ENCODE peak calls at places on chromosomes 6 and 20, in seven cellular contexts. One of them, this sample, is unnamed.

GRCh38 chr6:150998992-150999975 is 133.8 kb downstream of the MTHFD1L start:
- DNase-seq in H1: no peak
- DNase-seq in H9: no peak
- DNase-seq in neuronal stem cell: no peak
- DNase-seq in mesenchymal stem cell: peak; percentile 43
- DNase-seq in IMR-90: no peak
- DNase-seq in mesendoderm: no peak
- DNase-seq in this sample: no peak

GRCh38 chr20:31602779-31603441 is 2.2 kb upstream of the ID1 start:
- DNase-seq in neuronal stem cell: no peak
- DNase-seq in mesenchymal stem cell: peak; percentile 97
- DNase-seq in H1: no peak
- DNase-seq in IMR-90: peak; percentile 89
- DNase-seq in mesendoderm: no peak
- DNase-seq in H9: no peak
- DNase-seq in this sample: peak; percentile 49

GRCh38 chr6:122548281-122548680 is 61.9 kb upstream of the PKIB start:
- DNase-seq in IMR-90: no peak
- DNase-seq in neuronal stem cell: no peak
- DNase-seq in H1: no peak
- DNase-seq in mesenchymal stem cell: no peak
- DNase-seq in mesendoderm: no peak
- DNase-seq in H9: no peak
- DNase-seq in this sample: no peak

GRCh38 chr20:11912013-11912663 is 5.6 kb upstream of the BTBD3 start:
- DNase-seq in mesendoderm: peak; percentile 26
- DNase-seq in neuronal stem cell: no peak
- DNase-seq in H9: no peak
- DNase-seq in mesenchymal stem cell: no peak
- DNase-seq in H1: no peak
- DNase-seq in IMR-90: no peak
- DNase-seq in this sample: no peak

GRCh38 chr20:431012-431904 is 23.2 kb downstream of the RBCK1 start:
- DNase-seq in IMR-90: peak; percentile 68
- DNase-seq in mesendoderm: peak; percentile 87
- DNase-seq in H1: no peak
- DNase-seq in mesenchymal stem cell: peak; percentile 79
- DNase-seq in H9: peak; percentile 81
- DNase-seq in neuronal stem cell: peak; percentile 43
- DNase-seq in this sample: peak; percentile 55

GRCh38 chr6:1770435-1770843 is 160.7 kb downstream of the FOXC1 start:
- DNase-seq in H9: no peak
- DNase-seq in IMR-90: peak; percentile 37
- DNase-seq in H1: no peak
- DNase-seq in mesendoderm: no peak
- DNase-seq in neuronal stem cell: no peak
- DNase-seq in mesenchymal stem cell: no peak
- DNase-seq in this sample: no peak

GRCh38 chr6:119535332-119535731 is 185.8 kb upstream of the MAN1A1 start:
- DNase-seq in neuronal stem cell: no peak
- DNase-seq in H9: no peak
- DNase-seq in mesendoderm: no peak
- DNase-seq in IMR-90: no peak
- DNase-seq in H1: no peak
- DNase-seq in mesenchymal stem cell: no peak
- DNase-seq in this sample: no peak

GRCh38 chr20:34143951-34144350 is 31.9 kb upstream of the EIF2S2 start:
- DNase-seq in IMR-90: peak; percentile 10
- DNase-seq in mesenchymal stem cell: peak; percentile 71
- DNase-seq in H1: no peak
- DNase-seq in H9: no peak
- DNase-seq in neuronal stem cell: no peak
- DNase-seq in mesendoderm: no peak
- DNase-seq in this sample: peak; percentile 41

GRCh38 chr6:68237205-68237604 is 397.9 kb upstream of the ADGRB3 start:
- DNase-seq in mesendoderm: no peak
- DNase-seq in H9: no peak
- DNase-seq in neuronal stem cell: no peak
- DNase-seq in mesenchymal stem cell: no peak
- DNase-seq in IMR-90: no peak
- DNase-seq in H1: no peak
- DNase-seq in this sample: no peak

GRCh38 chr20:61673152-61673551 is 392.5 kb downstream of the TAF4 start:
- DNase-seq in neuronal stem cell: no peak
- DNase-seq in IMR-90: no peak
- DNase-seq in mesenchymal stem cell: no peak
- DNase-seq in H9: no peak
- DNase-seq in mesendoderm: no peak
- DNase-seq in H1: no peak
- DNase-seq in this sample: no peak

GRCh38 chr6:44056392-44057237 is 70.6 kb downstream of the MRPL14 start:
- DNase-seq in neuronal stem cell: no peak
- DNase-seq in mesendoderm: no peak
- DNase-seq in IMR-90: peak; percentile 90
- DNase-seq in mesenchymal stem cell: no peak
- DNase-seq in H1: no peak
- DNase-seq in H9: no peak
- DNase-seq in this sample: no peak

GRCh38 chr20:24915440-24915839 is 33.6 kb upstream of the CST7 start:
- DNase-seq in IMR-90: no peak
- DNase-seq in mesendoderm: no peak
- DNase-seq in mesenchymal stem cell: no peak
- DNase-seq in neuronal stem cell: no peak
- DNase-seq in H9: no peak
- DNase-seq in H1: peak; percentile 30
- DNase-seq in this sample: no peak

GRCh38 chr6:105179244-105180065 is at the start of gene POPDC3:
- DNase-seq in mesenchymal stem cell: peak; percentile 62
- DNase-seq in mesendoderm: peak; percentile 69
- DNase-seq in neuronal stem cell: peak; percentile 48
- DNase-seq in IMR-90: peak; percentile 53
- DNase-seq in H1: peak; percentile 79
- DNase-seq in H9: peak; percentile 70
- DNase-seq in this sample: peak; percentile 71

GRCh38 chr6:155154158-155154830 is 109.5 kb upstream of the CLDN20 start:
- DNase-seq in H1: no peak
- DNase-seq in IMR-90: peak; percentile 96
- DNase-seq in H9: no peak
- DNase-seq in neuronal stem cell: no peak
- DNase-seq in mesenchymal stem cell: peak; percentile 91
- DNase-seq in mesendoderm: peak; percentile 45
- DNase-seq in this sample: peak; percentile 56

GRCh38 chr20:38057351-38057972 is 23.9 kb downstream of the RPRD1B start:
- DNase-seq in neuronal stem cell: peak; percentile 89
- DNase-seq in H9: peak; percentile 79
- DNase-seq in H1: peak; percentile 92
- DNase-seq in IMR-90: peak; percentile 67
- DNase-seq in mesenchymal stem cell: peak; percentile 81
- DNase-seq in mesendoderm: peak; percentile 87
- DNase-seq in this sample: peak; percentile 69

GRCh38 chr6:169621311-169621710 is 80.5 kb downstream of the WDR27 start:
- DNase-seq in H1: no peak
- DNase-seq in H9: no peak
- DNase-seq in neuronal stem cell: no peak
- DNase-seq in mesenchymal stem cell: no peak
- DNase-seq in IMR-90: no peak
- DNase-seq in mesendoderm: no peak
- DNase-seq in this sample: no peak
- H3K23ac ChIP-seq in H1: no peak overlapping the region
- H3K23ac ChIP-seq in H9: no peak overlapping the region
- H3K23ac ChIP-seq in neuronal stem cell: no peak overlapping the region
- H3K23ac ChIP-seq in mesenchymal stem cell: no peak overlapping the region
- H3K23ac ChIP-seq in IMR-90: no peak overlapping the region
- H3K23ac ChIP-seq in mesendoderm: no peak overlapping the region
- H3K23ac ChIP-seq in this sample: peak overlapping the region; percentile 31

GRCh38 chr20:35173576-35174192 is 1.8 kb downstream of the PROCR start:
- DNase-seq in neuronal stem cell: no peak
- DNase-seq in mesendoderm: no peak
- DNase-seq in H1: no peak
- DNase-seq in H9: no peak
- DNase-seq in IMR-90: no peak
- DNase-seq in mesenchymal stem cell: no peak
- DNase-seq in this sample: no peak

GRCh38 chr20:35172434-35172806 is 548 bp downstream of the PROCR start:
- DNase-seq in H1: no peak
- DNase-seq in IMR-90: no peak
- DNase-seq in mesendoderm: no peak
- DNase-seq in H9: no peak
- DNase-seq in mesenchymal stem cell: no peak
- DNase-seq in neuronal stem cell: no peak
- DNase-seq in this sample: no peak

GRCh38 chr20:35176132-35176531 is 4.3 kb downstream of the PROCR start:
- DNase-seq in IMR-90: no peak
- DNase-seq in H9: no peak
- DNase-seq in mesenchymal stem cell: no peak
- DNase-seq in H1: no peak
- DNase-seq in mesendoderm: no peak
- DNase-seq in neuronal stem cell: no peak
- DNase-seq in this sample: no peak

GRCh38 chr20:35171753-35172433 is at the start of gene PROCR:
- DNase-seq in H9: peak; percentile 92
- DNase-seq in mesenchymal stem cell: peak; percentile 93
- DNase-seq in H1: peak; percentile 79
- DNase-seq in neuronal stem cell: peak; percentile 23
- DNase-seq in mesendoderm: peak; percentile 94
- DNase-seq in IMR-90: peak; percentile 90
- DNase-seq in this sample: peak; percentile 79

DNA sequence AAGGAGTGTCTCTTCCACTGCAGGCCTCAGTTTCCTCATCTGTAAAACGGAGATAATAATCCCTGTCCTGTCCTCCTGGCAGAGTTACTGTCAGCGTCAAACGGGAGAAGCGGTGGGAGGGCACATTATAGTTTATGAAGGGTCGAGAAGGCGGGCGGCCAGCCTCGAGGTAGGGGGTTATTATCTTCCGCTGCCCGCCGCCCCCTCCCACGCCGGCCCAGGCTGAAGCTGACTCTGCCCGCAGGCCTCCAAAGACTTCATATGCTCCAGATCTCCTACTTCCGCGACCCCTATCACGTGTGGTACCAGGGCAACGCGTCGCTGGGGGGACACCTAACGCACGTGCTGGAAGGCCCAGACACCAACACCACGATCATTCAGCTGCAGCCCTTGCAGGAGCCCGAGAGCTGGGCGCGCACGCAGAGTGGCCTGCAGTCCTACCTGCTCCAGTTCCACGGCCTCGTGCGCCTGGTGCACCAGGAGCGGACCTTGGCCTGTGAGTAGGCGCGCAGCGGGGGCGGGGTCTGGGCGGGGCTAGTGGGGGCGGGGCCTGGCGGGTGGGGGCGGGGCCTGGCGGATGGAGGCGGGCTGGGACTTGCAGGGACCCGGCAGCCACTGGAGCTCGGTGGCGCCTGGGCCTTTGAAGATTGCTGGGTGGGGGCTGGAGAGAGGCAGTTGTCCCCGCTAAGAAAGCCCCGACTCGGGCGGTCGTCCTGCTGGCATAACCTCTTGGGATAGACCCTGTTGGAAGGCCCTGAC is 2.8 kb downstream of the PROCR start:
- DNase-seq in H1: peak; percentile 74
- DNase-seq in IMR-90: no peak
- DNase-seq in mesenchymal stem cell: no peak
- DNase-seq in neuronal stem cell: no peak
- DNase-seq in H9: peak; percentile 89
- DNase-seq in mesendoderm: peak; percentile 49
- DNase-seq in this sample: peak; percentile 4
- H3K23ac ChIP-seq in H1: no peak overlapping the region
- H3K23ac ChIP-seq in IMR-90: no peak overlapping the region
- H3K23ac ChIP-seq in mesenchymal stem cell: no peak overlapping the region
- H3K23ac ChIP-seq in neuronal stem cell: peak overlapping the region; percentile 10
- H3K23ac ChIP-seq in H9: no peak overlapping the region
- H3K23ac ChIP-seq in mesendoderm: no peak overlapping the region
- H3K23ac ChIP-seq in this sample: no peak overlapping the region

GRCh38 chr6:156650896-156651295 is 126.3 kb upstream of the ARID1B start:
- DNase-seq in H9: no peak
- DNase-seq in H1: no peak
- DNase-seq in mesenchymal stem cell: no peak
- DNase-seq in neuronal stem cell: no peak
- DNase-seq in mesendoderm: no peak
- DNase-seq in IMR-90: no peak
- DNase-seq in this sample: no peak

GRCh38 chr6:156655267-156655918 is 121.8 kb upstream of the ARID1B start:
- DNase-seq in mesenchymal stem cell: no peak
- DNase-seq in neuronal stem cell: no peak
- DNase-seq in mesendoderm: peak; percentile 22
- DNase-seq in IMR-90: no peak
- DNase-seq in H1: peak; percentile 68
- DNase-seq in H9: peak; percentile 67
- DNase-seq in this sample: no peak

GRCh38 chr6:156647440-156647839 is 129.7 kb upstream of the ARID1B start:
- DNase-seq in neuronal stem cell: no peak
- DNase-seq in H9: no peak
- DNase-seq in mesendoderm: no peak
- DNase-seq in IMR-90: no peak
- DNase-seq in H1: no peak
- DNase-seq in mesenchymal stem cell: no peak
- DNase-seq in this sample: no peak

GRCh38 chr6:156651438-156651837 is 125.7 kb upstream of the ARID1B start:
- DNase-seq in H1: no peak
- DNase-seq in mesenchymal stem cell: no peak
- DNase-seq in H9: no peak
- DNase-seq in neuronal stem cell: no peak
- DNase-seq in IMR-90: no peak
- DNase-seq in mesendoderm: no peak
- DNase-seq in this sample: no peak

GRCh38 chr6:156652231-156652750 is 124.9 kb upstream of the ARID1B start:
- DNase-seq in H1: no peak
- DNase-seq in neuronal stem cell: no peak
- DNase-seq in mesendoderm: no peak
- DNase-seq in mesenchymal stem cell: no peak
- DNase-seq in H9: no peak
- DNase-seq in IMR-90: no peak
- DNase-seq in this sample: no peak
- H3K23ac ChIP-seq in H1: no peak overlapping the region
- H3K23ac ChIP-seq in neuronal stem cell: no peak overlapping the region
- H3K23ac ChIP-seq in mesendoderm: no peak overlapping the region
- H3K23ac ChIP-seq in mesenchymal stem cell: no peak overlapping the region
- H3K23ac ChIP-seq in H9: no peak overlapping the region
- H3K23ac ChIP-seq in IMR-90: no peak overlapping the region
- H3K23ac ChIP-seq in this sample: no peak overlapping the region

GRCh38 chr6:159093608-159094443 is 49.0 kb upstream of the TAGAP start:
- DNase-seq in IMR-90: no peak
- DNase-seq in H1: peak; percentile 22
- DNase-seq in mesenchymal stem cell: no peak
- DNase-seq in mesendoderm: no peak
- DNase-seq in H9: no peak
- DNase-seq in neuronal stem cell: no peak
- DNase-seq in this sample: no peak

GRCh38 chr6:159094444-159095252 is 49.9 kb upstream of the TAGAP start:
- DNase-seq in mesendoderm: no peak
- DNase-seq in H9: no peak
- DNase-seq in neuronal stem cell: no peak
- DNase-seq in IMR-90: no peak
- DNase-seq in mesenchymal stem cell: no peak
- DNase-seq in H1: peak; percentile 46
- DNase-seq in this sample: no peak

GRCh38 chr6:159090530-159091306 is 45.9 kb upstream of the TAGAP start:
- DNase-seq in neuronal stem cell: no peak
- DNase-seq in H9: no peak
- DNase-seq in mesendoderm: no peak
- DNase-seq in H1: peak; percentile 40
- DNase-seq in IMR-90: no peak
- DNase-seq in mesenchymal stem cell: no peak
- DNase-seq in this sample: no peak

GRCh38 chr6:159089909-159090308 is 45.1 kb upstream of the TAGAP start:
- DNase-seq in mesenchymal stem cell: no peak
- DNase-seq in mesendoderm: no peak
- DNase-seq in H1: no peak
- DNase-seq in neuronal stem cell: no peak
- DNase-seq in IMR-90: no peak
- DNase-seq in H9: no peak
- DNase-seq in this sample: no peak

GRCh38 chr6:159092631-159093030 is 47.8 kb upstream of the TAGAP start:
- DNase-seq in H1: peak; percentile 4
- DNase-seq in IMR-90: no peak
- DNase-seq in mesendoderm: no peak
- DNase-seq in neuronal stem cell: no peak
- DNase-seq in H9: no peak
- DNase-seq in mesenchymal stem cell: no peak
- DNase-seq in this sample: no peak
- H3K23ac ChIP-seq in H1: no peak overlapping the region
- H3K23ac ChIP-seq in IMR-90: no peak overlapping the region
- H3K23ac ChIP-seq in mesendoderm: no peak overlapping the region
- H3K23ac ChIP-seq in neuronal stem cell: no peak overlapping the region
- H3K23ac ChIP-seq in H9: no peak overlapping the region
- H3K23ac ChIP-seq in mesenchymal stem cell: no peak overlapping the region
- H3K23ac ChIP-seq in this sample: no peak overlapping the region